ENCODE peak calls at places on chromosomes 3 and 15, in nine cellular contexts. Y is fibroblast of the aortic adventitia, O is amygdala, V is RWPE2, R is neural crest cell, S is choroid plexus epithelial cell, E is adipocyte, C is vagina, G is NCI-H2081 treated with DMSO at 0.1 percent for 48 hours. A is an unnamed sample.

GRCh38 chr3:184338538-184338945 is 1.1 kb downstream of the FAM131A start:
- DNase-seq in Y (peak; percentile 86), V (no peak), R (no peak), S (peak; percentile 88), E (peak; percentile 62), C (no peak), O (peak; percentile 83), G (peak; percentile 81), A (peak; percentile 82)

GRCh38 chr15:73318463-73319351 is 50.1 kb downstream of the HCN4 start:
- DNase-seq in O (peak; percentile 30), V (peak; percentile 65), Y (no peak), C (peak; percentile 81), S (peak; percentile 41), E (no peak), R (peak; percentile 56), G (no peak), A (peak; percentile 62)

GRCh38 chr3:4804161-4805058 is 174.8 kb upstream of the BHLHE40 start:
- DNase-seq in C (no peak), E (no peak), R (no peak), Y (no peak), G (no peak), V (no peak), O (no peak), S (no peak), A (no peak)

GRCh38 chr15:87082576-87082975 is 1002.9 kb downstream of the AGBL1 start:
- DNase-seq in S (no peak), E (no peak), C (no peak), O (no peak), Y (no peak), G (no peak), R (no peak), V (no peak), A (no peak)

GRCh38 chr3:160372780-160373179 is 26.2 kb downstream of the IFT80 start:
- DNase-seq in E (peak; percentile 82), V (no peak), Y (peak; percentile 59), O (no peak), C (no peak), R (no peak), S (peak; percentile 70), G (no peak), A (no peak)

GRCh38 chr3:171874879-171875278 is 31.7 kb downstream of the TMEM212 start:
- DNase-seq in S (peak; percentile 42), E (peak; percentile 48), Y (no peak), C (no peak), R (no peak), G (no peak), V (no peak), O (no peak), A (no peak)

GRCh38 chr3:105066106-105066839 is 300.4 kb upstream of the ALCAM start:
- DNase-seq in G (no peak), O (no peak), R (no peak), E (no peak), Y (peak; percentile 62), S (peak; percentile 20), C (no peak), V (no peak), A (no peak)

GRCh38 chr15:43484455-43484854 is 8.5 kb downstream of the TP53BP1 start:
- DNase-seq in G (no peak), C (no peak), O (no peak), E (no peak), V (no peak), R (no peak), S (no peak), Y (peak; percentile 40), A (no peak)

GRCh38 chr3:108305484-108306172 is 9.3 kb downstream of the HHLA2 start:
- DNase-seq in C (no peak), R (no peak), G (no peak), Y (no peak), S (no peak), V (no peak), O (no peak), E (no peak), A (no peak)

GRCh38 chr15:44308415-44308814 is 19.9 kb downstream of the GOLM2 start:
- DNase-seq in S (no peak), G (no peak), C (no peak), R (no peak), E (no peak), V (no peak), Y (no peak), O (no peak), A (no peak)

GRCh38 chr3:9563851-9564250 is 10.2 kb upstream of the LHFPL4 start:
- DNase-seq in C (no peak), V (no peak), Y (no peak), O (no peak), S (no peak), R (no peak), G (no peak), E (no peak), A (no peak)

GRCh38 chr3:12585181-12585580 is 28.3 kb downstream of the MKRN2 start:
- DNase-seq in V (no peak), O (no peak), S (no peak), Y (no peak), E (no peak), G (no peak), C (no peak), R (peak; percentile 6), A (no peak)

GRCh38 chr3:190048831-190049541 is 71.7 kb downstream of the P3H2 start:
- DNase-seq in Y (peak; percentile 82), G (no peak), E (peak; percentile 85), C (no peak), O (no peak), R (no peak), V (no peak), S (peak; percentile 79), A (no peak)

GRCh38 chr3:55718475-55718874 is 231.4 kb upstream of the WNT5A start:
- DNase-seq in C (no peak), Y (peak; percentile 33), G (no peak), R (no peak), O (no peak), S (peak; percentile 80), E (peak; percentile 51), V (no peak), A (no peak)

GRCh38 chr3:45143673-45144670 is 2.2 kb downstream of the CDCP1 start:
- DNase-seq in O (peak; percentile 8), R (no peak), G (no peak), C (no peak), Y (peak; percentile 83), S (peak; percentile 59), E (no peak), V (no peak), A (no peak)

GRCh38 chr3:64163755-64164148 is 61.5 kb downstream of the PRICKLE2 start:
- DNase-seq in C (no peak), Y (peak; percentile 78), E (peak; percentile 94), R (no peak), G (no peak), O (no peak), S (peak; percentile 93), V (no peak), A (no peak)

GRCh38 chr15:23538657-23539056 is 26.8 kb upstream of the MKRN3 start:
- DNase-seq in R (no peak), E (no peak), O (no peak), G (no peak), Y (no peak), S (no peak), C (no peak), V (no peak), A (peak; percentile 95)

GRCh38 chr15:40096094-40096876 is 12.4 kb downstream of the BMF start:
- DNase-seq in V (no peak), E (peak; percentile 48), G (no peak), S (no peak), Y (no peak), O (no peak), R (no peak), C (no peak), A (no peak)

GRCh38 chr3:129919806-129920205 is 26.3 kb upstream of the TMCC1 start:
- DNase-seq in G (no peak), R (no peak), C (no peak), V (no peak), E (no peak), O (no peak), Y (no peak), S (no peak), A (no peak)

A was measured in NCI-H1417 treated with DMSO at 0.1 percent for 48 hours.